ENCODE peak calls at places on chromosomes 1 and 21, in nine cellular contexts. F, L, W, E, P, X, N, B and G are unnamed samples.

GRCh38 chr1:156842618-156843300 is 16.2 kb downstream of the INSRR start:
- DNase-seq in P (no peak), L (no peak), E (no peak), W (no peak), B (no peak), X (no peak), F (no peak), N (no peak), G (no peak)

GRCh38 chr21:33088384-33088783 is 18.4 kb downstream of the OLIG1 start:
- DNase-seq in B (no peak), N (no peak), E (no peak), L (no peak), F (no peak), W (no peak), P (no peak), X (no peak), G (no peak)

GRCh38 chr21:46116846-46117585 is 19.1 kb downstream of the COL6A2 start:
- DNase-seq in N (peak), B (no peak), X (peak), L (no peak), F (no peak), W (no peak), P (peak), E (no peak), G (no peak)

GRCh38 chr1:46522969-46523320 is 28.5 kb downstream of the KNCN start:
- DNase-seq in P (no peak), B (no peak), L (no peak), N (no peak), W (no peak), X (no peak), E (no peak), F (no peak), G (no peak)

GRCh38 chr1:231423648-231424047 is 1.6 kb upstream of the EGLN1 start:
- DNase-seq in F (no peak), W (no peak), E (no peak), B (no peak), P (peak), X (no peak), L (no peak), N (no peak), G (peak)

GRCh38 chr1:183226361-183226760 is 40.3 kb downstream of the LAMC2 start:
- DNase-seq in F (no peak), L (no peak), X (no peak), W (no peak), B (no peak), N (no peak), E (no peak), P (no peak), G (no peak)

GRCh38 chr1:94063379-94063778 is 57.6 kb downstream of the ABCA4 start:
- DNase-seq in E (no peak), P (peak), W (no peak), X (peak), N (no peak), L (no peak), B (peak), F (no peak), G (peak)

GRCh38 chr1:221074325-221074724 is 195.1 kb downstream of the HLX start:
- DNase-seq in W (no peak), P (peak), N (no peak), E (no peak), F (no peak), B (no peak), X (no peak), L (no peak), G (peak)

GRCh38 chr1:18182518-18183160 is 75.0 kb downstream of the IGSF21 start:
- DNase-seq in F (no peak), L (no peak), B (no peak), E (no peak), X (no peak), N (peak), P (no peak), W (no peak), G (peak)

GRCh38 chr1:167860231-167860923 is 53.6 kb downstream of the ADCY10 start:
- DNase-seq in B (no peak), E (no peak), X (no peak), L (no peak), F (no peak), P (peak), W (no peak), N (no peak), G (no peak)

GRCh38 chr1:207248544-207249206 is 72.8 kb upstream of the CD55 start:
- DNase-seq in B (no peak), L (no peak), E (no peak), N (no peak), P (peak), F (no peak), W (no peak), X (no peak), G (peak)